ENCODE peak calls at places on chromosomes 5 and 9, in nine cellular contexts. M, W, N, O, F, D, K, S and A are unnamed samples.

GRCh38 chr9:130766904-130767262 is 68.2 kb upstream of the ABL1 start:
- DNase-seq in M (no peak), W (no peak), N (no peak), O (no peak), F (no peak), D (no peak), K (no peak), S (no peak), A (no peak)

GRCh38 chr5:121144764-121145163 is 680.7 kb downstream of the PRR16 start:
- DNase-seq in M (no peak), W (no peak), N (no peak), O (no peak), F (no peak), D (peak), K (peak), S (no peak), A (no peak)

GRCh38 chr9:107751522-107752235 is 262.1 kb upstream of the KLF4 start:
- DNase-seq in M (no peak), W (no peak), N (no peak), O (no peak), F (no peak), D (peak), K (peak), S (no peak), A (no peak)

GRCh38 chr5:154653418-154653763 is 101.8 kb upstream of the LARP1 start:
- DNase-seq in M (no peak), W (no peak), N (peak), O (peak), F (no peak), D (no peak), K (no peak), S (no peak), A (no peak)

GRCh38 chr5:103207653-103208052 is 50.9 kb upstream of the MACIR start:
- DNase-seq in M (no peak), W (no peak), N (no peak), O (no peak), F (no peak), D (no peak), K (peak), S (no peak), A (no peak)

GRCh38 chr9:92341578-92341977 is 15.8 kb downstream of the CENPP start:
- DNase-seq in M (no peak), W (no peak), N (no peak), O (no peak), F (no peak), D (no peak), K (no peak), S (no peak), A (no peak)

GRCh38 chr5:56594821-56595220 is 220.5 kb upstream of the MAP3K1 start:
- DNase-seq in M (no peak), W (no peak), N (no peak), O (no peak), F (no peak), D (peak), K (no peak), S (no peak), A (no peak)

GRCh38 chr5:132776077-132776931 is 735 bp downstream of the SEPTIN8 start:
- DNase-seq in M (no peak), W (no peak), N (peak), O (no peak), F (no peak), D (peak), K (peak), S (peak), A (no peak)

GRCh38 chr5:16669776-16670175 is 53.0 kb upstream of the RETREG1 start:
- DNase-seq in M (no peak), W (no peak), N (no peak), O (no peak), F (no peak), D (no peak), K (peak), S (no peak), A (no peak)

GRCh38 chr9:86547596-86547995 is 193.4 kb upstream of the TUT7 start:
- DNase-seq in M (no peak), W (no peak), N (no peak), O (no peak), F (no peak), D (no peak), K (no peak), S (no peak), A (no peak)

GRCh38 chr5:72063219-72063819 is 44.0 kb upstream of the MAP1B start:
- DNase-seq in M (no peak), W (peak), N (no peak), O (no peak), F (no peak), D (peak), K (peak), S (peak), A (no peak)

GRCh38 chr5:77645158-77645994 is 6.9 kb upstream of the OTP start:
- DNase-seq in M (no peak), W (no peak), N (peak), O (peak), F (no peak), D (no peak), K (peak), S (peak), A (no peak)

GRCh38 chr5:103286622-103287021 is 28.1 kb downstream of the MACIR start:
- DNase-seq in M (no peak), W (no peak), N (no peak), O (no peak), F (no peak), D (no peak), K (no peak), S (no peak), A (no peak)

GRCh38 chr5:133758641-133759040 is 146.3 kb upstream of the FSTL4 start:
- DNase-seq in M (no peak), W (no peak), N (no peak), O (no peak), F (no peak), D (no peak), K (no peak), S (no peak), A (no peak)

GRCh38 chr5:3597727-3598082 is 2.1 kb downstream of the IRX1 start:
- DNase-seq in M (no peak), W (no peak), N (no peak), O (no peak), F (no peak), D (peak), K (no peak), S (no peak), A (no peak)

GRCh38 chr5:170070556-170071412 is 34.9 kb upstream of the FOXI1 start:
- DNase-seq in M (no peak), W (peak), N (peak), O (no peak), F (no peak), D (peak), K (peak), S (peak), A (no peak)

GRCh38 chr5:168780888-168781287 is 201.7 kb upstream of the PANK3 start:
- DNase-seq in M (no peak), W (no peak), N (no peak), O (no peak), F (no peak), D (no peak), K (no peak), S (no peak), A (no peak)

GRCh38 chr5:37272564-37272963 is 23.4 kb upstream of the CPLANE1 start:
- DNase-seq in M (no peak), W (no peak), N (no peak), O (no peak), F (no peak), D (peak), K (peak), S (no peak), A (no peak)

GRCh38 chr5:57862471-57863282 is 380.1 kb upstream of the ACTBL2 start:
- DNase-seq in M (no peak), W (no peak), N (no peak), O (no peak), F (peak), D (peak), K (no peak), S (no peak), A (no peak)

GRCh38 chr5:166980666-166981065 is 1310.8 kb upstream of the WWC1 start:
- DNase-seq in M (no peak), W (no peak), N (no peak), O (no peak), F (no peak), D (no peak), K (no peak), S (no peak), A (no peak)

GRCh38 chr9:20312732-20313131 is 309.6 kb downstream of the MLLT3 start:
- DNase-seq in M (no peak), W (no peak), N (no peak), O (no peak), F (no peak), D (peak), K (peak), S (no peak), A (no peak)

GRCh38 chr9:135324329-135324728 is 155.3 kb upstream of the PPP1R26 start:
- DNase-seq in M (no peak), W (no peak), N (no peak), O (no peak), F (no peak), D (no peak), K (no peak), S (peak), A (no peak)

GRCh38 chr9:137456061-137456863 is 2.9 kb downstream of the NSMF start:
- DNase-seq in M (no peak), W (no peak), N (peak), O (peak), F (no peak), D (no peak), K (peak), S (no peak), A (no peak)

GRCh38 chr9:35506359-35506758 is 16.4 kb downstream of the RUSC2 start:
- DNase-seq in M (no peak), W (no peak), N (no peak), O (no peak), F (no peak), D (no peak), K (no peak), S (no peak), A (no peak)

GRCh38 chr9:131204285-131204684 is 72.0 kb downstream of the FAM78A start:
- DNase-seq in M (no peak), W (no peak), N (no peak), O (no peak), F (no peak), D (no peak), K (no peak), S (peak), A (no peak)

GRCh38 chr9:20620658-20621552 is 1.4 kb downstream of the MLLT3 start:
- DNase-seq in M (peak), W (no peak), N (peak), O (peak), F (peak), D (peak), K (peak), S (peak), A (peak)

GRCh38 chr9:135814421-135814820 is 92.9 kb downstream of the CAMSAP1 start:
- DNase-seq in M (no peak), W (no peak), N (peak), O (no peak), F (no peak), D (no peak), K (no peak), S (no peak), A (no peak)

GRCh38 chr9:33138768-33139167 is 28.4 kb downstream of the B4GALT1 start:
- DNase-seq in M (no peak), W (no peak), N (no peak), O (no peak), F (no peak), D (no peak), K (no peak), S (peak), A (no peak)

GRCh38 chr9:89996106-89996505 is 391.3 kb downstream of the GADD45G start:
- DNase-seq in M (no peak), W (no peak), N (peak), O (no peak), F (peak), D (no peak), K (no peak), S (no peak), A (no peak)
- H3K4me3 ChIP-seq in M (no peak), W (no peak), N (no peak), O (no peak), F (no peak), D (no peak), K (no peak), S (no peak), A (no peak)

DNA sequence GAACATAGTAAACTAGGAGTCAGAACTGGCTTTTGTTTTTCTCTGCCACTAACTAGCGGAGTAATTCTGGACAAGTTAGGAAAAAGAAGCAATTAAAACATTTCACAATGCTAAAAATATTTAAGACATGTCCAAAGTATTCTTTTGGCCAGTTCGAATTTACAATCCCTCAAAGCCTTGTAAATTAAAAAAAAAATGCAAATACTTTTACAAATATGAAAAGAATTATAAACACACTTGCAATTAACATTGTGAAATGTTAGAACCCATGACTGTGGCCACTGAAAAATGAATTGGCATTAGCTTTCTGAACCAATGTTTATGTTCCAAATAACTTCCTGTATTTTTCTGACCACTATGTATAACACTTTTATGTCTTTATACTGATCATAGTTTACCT is 2.2 kb downstream of the RAD1 start:
- DNase-seq in M (no peak), W (no peak), N (no peak), O (no peak), F (no peak), D (no peak), K (peak), S (no peak), A (no peak)
- H3K4me3 ChIP-seq in M (no peak), W (no peak), N (no peak), O (no peak), F (no peak), D (no peak), K (peak), S (no peak), A (no peak)

GRCh38 chr9:115415450-115415849 is 297.5 kb upstream of the TNC start:
- DNase-seq in M (no peak), W (no peak), N (peak), O (no peak), F (no peak), D (no peak), K (no peak), S (no peak), A (no peak)
- H3K4me3 ChIP-seq in M (no peak), W (no peak), N (no peak), O (no peak), F (no peak), D (no peak), K (no peak), S (no peak), A (no peak)

GRCh38 chr9:128494108-128494742 is 10.3 kb upstream of the GLE1 start:
- DNase-seq in M (peak), W (no peak), N (peak), O (peak), F (peak), D (no peak), K (no peak), S (peak), A (no peak)
- H3K4me3 ChIP-seq in M (no peak), W (no peak), N (no peak), O (no peak), F (no peak), D (no peak), K (no peak), S (no peak), A (no peak)

GRCh38 chr5:61659221-61659696 is 327.2 kb downstream of the ZSWIM6 start:
- DNase-seq in M (no peak), W (no peak), N (peak), O (peak), F (no peak), D (no peak), K (no peak), S (peak), A (no peak)

GRCh38 chr5:61653802-61654580 is 321.9 kb downstream of the ZSWIM6 start:
- DNase-seq in M (no peak), W (no peak), N (no peak), O (no peak), F (no peak), D (no peak), K (no peak), S (no peak), A (no peak)

GRCh38 chr5:61657010-61657409 is 325.0 kb downstream of the ZSWIM6 start:
- DNase-seq in M (no peak), W (no peak), N (no peak), O (no peak), F (no peak), D (no peak), K (no peak), S (no peak), A (no peak)

GRCh38 chr5:61662670-61663069 is 330.6 kb downstream of the ZSWIM6 start:
- DNase-seq in M (no peak), W (no peak), N (no peak), O (no peak), F (no peak), D (no peak), K (no peak), S (no peak), A (no peak)

DNA sequence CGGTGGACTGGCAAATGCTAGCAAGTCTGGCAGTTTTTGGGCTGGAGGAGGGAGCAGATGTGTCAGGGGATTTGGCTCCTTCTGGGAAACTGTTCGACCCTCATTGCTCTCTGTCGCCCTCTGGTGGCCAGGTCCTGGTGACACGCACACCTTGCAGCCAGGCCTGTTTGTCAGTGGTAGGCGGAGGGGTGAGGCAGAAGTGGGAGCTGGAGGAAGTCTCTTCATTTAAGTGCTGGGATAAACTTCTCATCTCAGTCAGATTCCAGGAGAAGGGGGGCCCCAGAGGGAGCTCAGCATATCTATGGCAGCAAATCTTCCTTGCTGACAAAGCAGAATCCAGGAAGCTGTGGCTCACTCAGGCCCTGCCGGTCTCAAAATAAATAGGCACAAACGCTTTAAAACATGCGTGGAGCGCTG is 326.5 kb downstream of the ZSWIM6 start:
- DNase-seq in M (peak), W (peak), N (peak), O (peak), F (peak), D (peak), K (peak), S (peak), A (peak)
- H3K4me3 ChIP-seq in M (no peak), W (no peak), N (no peak), O (no peak), F (no peak), D (no peak), K (no peak), S (no peak), A (no peak)